ENCODE peak calls at places on chromosomes 2 and 18, in six cellular contexts. I is stomach, E is tibial artery, N is esophagus squamous epithelium, H is GM23248, Z is ovary. O is an unnamed sample. For H3K36me3, the result is how much of the 10 kb centered on the place peaks cover.

GRCh38 chr18:78673516-78674321 is 305.9 kb upstream of the SALL3 start:
- DNase-seq in H (no peak), Z (no peak), I (no peak), N (no peak), E (no peak), O (no peak)

GRCh38 chr18:7637269-7637668 is 70.2 kb downstream of the PTPRM start:
- DNase-seq in Z (no peak), N (no peak), H (peak), E (no peak), I (no peak), O (no peak)

GRCh38 chr2:181393472-181393871 is 63.7 kb upstream of the ITGA4 start:
- DNase-seq in E (no peak), I (no peak), H (peak), N (no peak), Z (no peak), O (no peak)

GRCh38 chr2:9463698-9464034 is 10.7 kb upstream of the IAH1 start:
- DNase-seq in H (no peak), I (no peak), E (no peak), N (no peak), Z (no peak), O (no peak)

GRCh38 chr2:105691942-105692341 is 52.8 kb upstream of the NCK2 start:
- DNase-seq in E (no peak), Z (no peak), H (no peak), I (no peak), N (no peak), O (no peak)

GRCh38 chr18:22650247-22650646 is 232.5 kb upstream of the CTAGE1 start:
- DNase-seq in Z (no peak), E (no peak), H (peak), N (no peak), I (no peak), O (no peak)

GRCh38 chr2:38180754-38181153 is 104.8 kb upstream of the CYP1B1 start:
- DNase-seq in N (no peak), I (no peak), Z (no peak), H (peak), E (no peak), O (no peak)

GRCh38 chr2:238136820-238137537 is 1.5 kb upstream of the KLHL30 start:
- DNase-seq in E (peak), H (peak), N (no peak), Z (no peak), I (no peak), O (no peak)

GRCh38 chr2:97763176-97763845 is 49.9 kb downstream of the ZAP70 start:
- DNase-seq in I (no peak), H (no peak), Z (no peak), E (no peak), N (no peak), O (no peak)

GRCh38 chr2:167504061-167504460 is 615.8 kb downstream of the XIRP2 start:
- DNase-seq in H (no peak), I (no peak), N (no peak), Z (no peak), E (no peak), O (no peak)

GRCh38 chr2:36885605-36886004 is 80.7 kb downstream of the STRN start:
- DNase-seq in E (no peak), N (no peak), I (no peak), H (no peak), Z (no peak), O (no peak)

GRCh38 chr2:210617732-210618330 is 61.4 kb downstream of the CPS1 start:
- DNase-seq in E (no peak), N (no peak), Z (no peak), I (no peak), H (peak), O (peak)

GRCh38 chr2:48566582-48566981 is 36.6 kb downstream of the STON1 start:
- DNase-seq in Z (no peak), N (no peak), E (no peak), I (no peak), H (peak), O (no peak)

GRCh38 chr18:70672581-70672980 is 383.7 kb downstream of the SOCS6 start:
- DNase-seq in I (no peak), E (no peak), H (no peak), Z (no peak), N (no peak), O (no peak)

GRCh38 chr2:127185093-127185492 is 35.0 kb downstream of the CYP27C1 start:
- DNase-seq in H (no peak), N (no peak), I (peak), E (peak), Z (no peak), O (no peak)

GRCh38 chr2:51068237-51068636 is 36.3 kb upstream of the NRXN1 start:
- DNase-seq in H (no peak), I (no peak), N (no peak), E (no peak), Z (no peak), O (no peak)

GRCh38 chr2:53018830-53019425 is 748.7 kb upstream of the CHAC2 start:
- DNase-seq in Z (no peak), N (no peak), H (no peak), I (no peak), E (no peak), O (no peak)

GRCh38 chr18:9608298-9608697 is 6.1 kb downstream of the PPP4R1 start:
- DNase-seq in H (peak), E (no peak), N (no peak), I (no peak), Z (no peak), O (no peak)

GRCh38 chr2:70104231-70105111 is 17.2 kb downstream of the PCBP1 start:
- DNase-seq in E (peak), I (peak), N (no peak), H (peak), Z (peak), O (peak)

GRCh38 chr18:51236225-51236624 is 38.7 kb upstream of the MEX3C start:
- DNase-seq in I (no peak), E (no peak), N (no peak), H (peak), Z (no peak), O (peak)

GRCh38 chr18:6521804-6522418 is 107.2 kb upstream of the L3MBTL4 start:
- DNase-seq in Z (no peak), N (no peak), I (peak), H (peak), E (no peak), O (peak)

GRCh38 chr2:58535994-58536393 is 294.9 kb upstream of the FANCL start:
- DNase-seq in H (no peak), N (no peak), I (no peak), Z (no peak), E (no peak), O (no peak)

GRCh38 chr2:215356948-215357461 is 45.1 kb downstream of the ATIC start:
- DNase-seq in I (no peak), E (no peak), H (peak), N (no peak), Z (no peak), O (no peak)

GRCh38 chr18:39166776-39167175 is 1601.2 kb upstream of the CELF4 start:
- DNase-seq in I (no peak), N (no peak), H (no peak), Z (no peak), E (no peak), O (no peak)

GRCh38 chr2:128447538-128447885 is 128.8 kb upstream of the HS6ST1 start:
- DNase-seq in H (no peak), N (no peak), Z (no peak), E (no peak), I (peak), O (peak)

GRCh38 chr2:26080356-26080755 is 46.5 kb downstream of the RAB10 start:
- DNase-seq in N (no peak), H (peak), Z (no peak), E (no peak), I (no peak), O (no peak)

GRCh38 chr2:218244665-218245064 is 16.1 kb upstream of the GPBAR1 start:
- DNase-seq in N (no peak), E (no peak), Z (no peak), H (no peak), I (no peak), O (peak)
- H3K36me3 ChIP-seq in N (half or more), E (half or more), Z (under half), H (half or more), I (half or more), O (half or more)

GRCh38 chr2:157420771-157421323 is 23.0 kb downstream of the CYTIP start:
- DNase-seq in H (peak), N (no peak), I (no peak), Z (no peak), E (no peak), O (no peak)

GRCh38 chr2:157419031-157419580 is 24.8 kb downstream of the CYTIP start:
- DNase-seq in Z (no peak), H (no peak), E (no peak), I (no peak), N (no peak), O (no peak)

GRCh38 chr2:157424374-157424773 is 19.5 kb downstream of the CYTIP start:
- DNase-seq in N (no peak), E (no peak), H (no peak), Z (no peak), I (no peak), O (no peak)

GRCh38 chr2:157421964-157422363 is 21.9 kb downstream of the CYTIP start:
- DNase-seq in H (no peak), E (no peak), I (no peak), N (no peak), Z (no peak), O (no peak)

DNA sequence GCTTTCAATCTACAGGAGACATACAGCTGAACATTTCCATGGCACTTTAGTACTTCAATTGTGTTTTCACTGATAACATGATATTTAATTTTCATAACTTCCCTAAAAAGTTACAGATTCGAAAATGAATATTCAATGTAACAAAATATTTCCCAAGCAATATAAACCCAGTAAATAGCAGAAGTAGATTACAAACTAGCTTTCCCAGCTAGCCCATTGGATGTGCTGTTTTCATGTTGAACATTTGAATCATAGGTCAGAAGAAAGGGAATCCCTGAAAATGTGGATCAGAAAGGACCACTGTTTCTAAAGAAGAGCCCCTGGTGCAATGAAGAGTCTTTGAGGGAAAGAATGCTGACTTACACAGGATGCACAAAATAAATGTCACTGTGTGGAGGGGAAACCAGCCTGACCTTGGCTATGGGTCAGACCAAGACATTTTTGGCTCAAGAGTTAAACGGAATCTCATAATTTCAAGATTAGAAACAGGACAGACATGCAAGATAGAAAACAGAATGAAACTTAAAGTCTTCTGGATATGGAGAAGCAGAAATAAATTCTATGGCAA is 22.4 kb downstream of the CYTIP start:
- DNase-seq in E (no peak), I (no peak), Z (no peak), H (no peak), N (no peak), O (no peak)
- H3K36me3 ChIP-seq in E (under half), I (under half), Z (under half), H (under half), N (under half), O (under half)

GRCh38 chr2:15625344-15626036 is 33.8 kb downstream of the DDX1 start:
- DNase-seq in N (no peak), H (no peak), Z (no peak), I (no peak), E (no peak), O (no peak)
- H3K36me3 ChIP-seq in N (half or more), H (half or more), Z (under half), I (half or more), E (half or more), O (half or more)

GRCh38 chr2:10568721-10569432 is 120.8 kb upstream of the ODC1 start:
- DNase-seq in H (no peak), N (no peak), Z (no peak), E (no peak), I (no peak), O (no peak)

GRCh38 chr2:10571057-10571456 is 118.7 kb downstream of the NOL10 start:
- DNase-seq in Z (no peak), E (no peak), H (no peak), I (no peak), N (no peak), O (no peak)

GRCh38 chr2:10570076-10570475 is 119.7 kb downstream of the NOL10 start:
- DNase-seq in H (no peak), I (no peak), Z (no peak), N (no peak), E (no peak), O (no peak)

GRCh38 chr2:10571673-10572072 is 118.1 kb downstream of the NOL10 start:
- DNase-seq in I (no peak), E (no peak), Z (no peak), N (no peak), H (no peak), O (no peak)

DNA sequence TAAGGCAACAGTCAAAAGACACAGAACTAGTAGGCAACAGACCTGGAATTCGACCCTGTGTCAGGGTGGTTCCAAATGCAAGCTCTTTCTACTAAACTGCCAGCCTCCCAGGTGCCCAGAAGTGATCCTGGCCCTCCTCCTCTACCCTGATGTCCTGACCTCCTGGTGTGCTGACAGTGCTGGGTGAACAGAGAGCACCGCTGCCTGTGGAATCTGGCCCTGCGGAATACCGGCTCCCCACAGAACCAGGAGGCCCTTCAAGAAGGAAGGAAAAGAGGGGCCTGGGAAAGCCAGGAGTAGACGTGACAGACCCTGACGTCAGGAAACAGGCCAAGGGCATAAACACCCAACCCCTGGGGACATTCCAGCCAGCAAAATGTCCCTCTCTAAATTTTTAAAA is 120.3 kb downstream of the NOL10 start:
- DNase-seq in I (no peak), N (no peak), Z (no peak), E (no peak), H (no peak), O (no peak)
- H3K36me3 ChIP-seq in I (half or more), N (half or more), Z (under half), E (under half), H (under half), O (under half)

GRCh38 chr2:15686643-15687042 is 95.0 kb downstream of the DDX1 start:
- DNase-seq in E (no peak), I (no peak), H (no peak), N (no peak), Z (no peak), O (no peak)

GRCh38 chr2:15687243-15687642 is 95.6 kb downstream of the DDX1 start:
- DNase-seq in E (no peak), Z (no peak), N (no peak), H (no peak), I (no peak), O (no peak)

GRCh38 chr2:15684161-15685042 is 92.7 kb downstream of the DDX1 start:
- DNase-seq in I (no peak), H (no peak), Z (no peak), N (no peak), E (no peak), O (no peak)

GRCh38 chr2:15687720-15688119 is 96.1 kb downstream of the DDX1 start:
- DNase-seq in E (no peak), I (no peak), Z (no peak), H (no peak), N (no peak), O (no peak)

DNA sequence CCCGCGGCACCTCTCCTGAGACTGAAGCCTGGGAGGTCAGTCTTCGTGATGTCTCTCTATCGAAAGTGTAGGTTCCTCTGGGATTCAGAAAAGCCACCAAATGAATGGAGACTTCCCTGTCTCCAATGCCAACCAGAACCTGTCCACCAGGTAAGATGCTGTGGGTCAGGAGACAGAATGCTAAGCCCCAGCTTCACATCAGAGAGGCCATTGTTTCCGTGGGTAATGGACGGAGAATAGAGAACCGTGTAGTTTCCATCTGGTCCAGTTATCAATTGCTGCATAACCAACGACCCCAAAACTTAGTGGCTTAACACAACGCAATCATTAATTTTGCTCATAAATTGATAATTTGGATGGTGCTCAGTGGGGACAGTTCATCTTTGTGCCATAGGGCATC is 93.5 kb downstream of the DDX1 start:
- DNase-seq in I (no peak), Z (no peak), N (no peak), H (no peak), E (no peak), O (no peak)
- H3K36me3 ChIP-seq in I (under half), Z (under half), N (under half), H (under half), E (under half), O (under half)

O was measured in HAP-1.